ENCODE peak calls at places on chromosomes 6 and 20, in eight cellular contexts. Q is Peyer's patch, L is HepG2, J is GM12878, T is H1, D is prostate gland, O is K562, G is IMR-90. C is an unnamed sample.

GRCh38 chr20:6008254-6008653 is 45.6 kb downstream of the LRRN4 start:
- DNase-seq in O (no peak), Q (no peak), G (peak; percentile 92), J (no peak), T (no peak), D (peak; percentile 58), L (peak; percentile 86), C (peak; percentile 58)

GRCh38 chr6:137866200-137866913 is 702 bp upstream of the TNFAIP3 start:
- DNase-seq in L (no peak), J (no peak), O (peak; percentile 60), Q (peak; percentile 65), G (no peak), D (no peak), T (no peak), C (peak; percentile 53)

GRCh38 chr20:24870876-24871275 is 78.2 kb upstream of the CST7 start:
- DNase-seq in D (no peak), L (no peak), J (no peak), Q (no peak), O (no peak), G (no peak), T (no peak), C (no peak)

GRCh38 chr6:83055366-83055964 is 10.2 kb downstream of the UBE3D start:
- DNase-seq in T (no peak), D (peak; percentile 38), Q (no peak), L (peak; percentile 31), J (no peak), G (peak; percentile 47), O (peak; percentile 59), C (peak; percentile 40)

GRCh38 chr20:43916073-43916874 is 1.6 kb downstream of the TOX2 start:
- DNase-seq in Q (no peak), O (no peak), J (no peak), L (no peak), D (no peak), G (no peak), T (no peak), C (no peak)

GRCh38 chr6:32271427-32271826 is 47.6 kb upstream of the NOTCH4 start:
- DNase-seq in G (no peak), L (no peak), Q (no peak), J (no peak), D (no peak), O (no peak), T (no peak), C (no peak)

GRCh38 chr6:15879372-15880261 is 216.8 kb upstream of the DTNBP1 start:
- DNase-seq in D (no peak), T (no peak), L (no peak), O (peak; percentile 42), G (peak; percentile 13), Q (peak; percentile 60), J (no peak), C (peak; percentile 59)

GRCh38 chr6:107173779-107174178 is 58.5 kb upstream of the BEND3 start:
- DNase-seq in Q (no peak), D (no peak), T (no peak), G (peak; percentile 65), L (no peak), O (no peak), J (no peak), C (no peak)

GRCh38 chr6:72760130-72760793 is 138.4 kb downstream of the KCNQ5 start:
- DNase-seq in T (no peak), J (no peak), Q (no peak), O (no peak), G (peak; percentile 11), L (no peak), D (peak; percentile 8), C (no peak)

GRCh38 chr6:145731432-145731831 is 3.9 kb downstream of the EPM2A start:
- DNase-seq in O (no peak), Q (no peak), D (no peak), L (no peak), J (no peak), G (no peak), T (no peak), C (no peak)

GRCh38 chr6:37576336-37576737 is 76.6 kb upstream of the CCDC167 start:
- DNase-seq in T (no peak), J (no peak), D (no peak), O (no peak), Q (no peak), L (no peak), G (peak; percentile 88), C (no peak)

GRCh38 chr6:142853244-142854180 is 91.5 kb downstream of the HIVEP2 start:
- DNase-seq in J (no peak), D (no peak), T (no peak), O (no peak), L (no peak), Q (no peak), G (peak; percentile 44), C (no peak)

GRCh38 chr20:47336013-47336754 is 20.3 kb downstream of the ZMYND8 start:
- DNase-seq in T (no peak), L (no peak), J (no peak), O (no peak), D (no peak), G (peak; percentile 87), Q (no peak), C (peak; percentile 64)

GRCh38 chr6:105209950-105210706 is 30.3 kb upstream of the POPDC3 start:
- DNase-seq in L (peak; percentile 60), D (no peak), Q (no peak), T (no peak), J (no peak), O (no peak), G (peak; percentile 85), C (no peak)

GRCh38 chr6:17881085-17881883 is 106.2 kb downstream of the KIF13A start:
- DNase-seq in Q (no peak), L (no peak), G (no peak), O (no peak), D (no peak), T (no peak), J (no peak), C (no peak)

GRCh38 chr20:20920433-20920832 is 185.7 kb downstream of the LINC00237 start:
- DNase-seq in O (no peak), D (no peak), J (no peak), G (no peak), Q (no peak), L (no peak), T (no peak), C (no peak)

GRCh38 chr6:149831380-149831820 is 32.8 kb downstream of the LRP11 start:
- DNase-seq in Q (no peak), G (no peak), T (no peak), D (no peak), J (no peak), O (no peak), L (peak; percentile 95), C (no peak)

GRCh38 chr20:52457826-52458225 is 266.2 kb upstream of the ZFP64 start:
- DNase-seq in O (no peak), Q (no peak), T (no peak), G (peak; percentile 52), L (no peak), D (no peak), J (no peak), C (no peak)

GRCh38 chr20:41177636-41178035 is 40.3 kb downstream of the PLCG1 start:
- DNase-seq in J (no peak), Q (peak; percentile 12), T (peak; percentile 13), L (no peak), D (no peak), O (no peak), G (peak; percentile 87), C (no peak)

GRCh38 chr6:26170951-26171841 is 84.0 kb downstream of the HFE start:
- DNase-seq in J (no peak), Q (no peak), G (no peak), T (no peak), D (no peak), L (no peak), O (no peak), C (no peak)

GRCh38 chr6:26173836-26174144 is 86.6 kb downstream of the HFE start:
- DNase-seq in Q (peak; percentile 16), L (no peak), D (no peak), T (no peak), O (no peak), J (no peak), G (no peak), C (no peak)

GRCh38 chr6:26170181-26170580 is 83.0 kb downstream of the HFE start:
- DNase-seq in O (no peak), G (no peak), J (no peak), Q (no peak), D (no peak), L (no peak), T (no peak), C (no peak)

GRCh38 chr6:26175033-26175427 is 87.8 kb downstream of the HFE start:
- DNase-seq in T (no peak), L (no peak), D (no peak), Q (no peak), G (no peak), O (no peak), J (no peak), C (no peak)

DNA sequence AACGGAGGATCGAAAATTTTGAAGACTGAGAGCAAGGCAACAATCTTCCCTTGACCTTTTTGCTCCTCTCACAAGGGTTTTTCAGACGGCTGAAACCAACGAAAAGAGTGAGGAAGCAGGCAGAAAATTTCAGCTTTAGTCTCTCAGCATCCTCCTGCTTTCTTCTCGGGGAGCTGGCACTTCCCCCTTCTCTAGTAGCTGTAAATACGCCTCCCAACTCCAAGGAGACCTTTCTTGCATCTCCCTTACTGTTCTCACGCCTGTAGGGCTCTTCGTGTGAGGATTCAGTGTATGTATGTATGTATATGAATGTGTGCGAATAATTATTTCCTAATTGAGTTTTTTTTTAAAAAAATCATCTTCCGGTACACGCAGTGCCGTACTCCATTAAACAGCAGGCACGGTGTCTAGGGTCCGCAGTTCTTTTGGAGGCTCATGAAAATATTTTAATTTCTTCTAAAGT is 85.3 kb downstream of the HFE start:
- DNase-seq in T (no peak), D (no peak), O (no peak), Q (peak; percentile 44), J (no peak), L (no peak), G (peak; percentile 46), C (no peak)
- TF ChIP-seq POLR2A in T (no peak), D (no peak), O (no peak), Q (no peak), J (peak; percentile 45), L (no peak), G (no peak), C (no peak)

GRCh38 chr6:138987299-138987642 is 782 bp downstream of the REPS1 start:
- DNase-seq in Q (peak; percentile 27), J (no peak), G (no peak), T (no peak), L (no peak), D (peak; percentile 19), O (no peak), C (no peak)
- H3K27ac ChIP-seq in Q (peak overlapping the region; percentile 89), J (peak overlapping the region; percentile 86), G (peak overlapping the region; percentile 39), T (peak overlapping the region; percentile 75), L (peak overlapping the region; percentile 82), D (peak overlapping the region; percentile 89), O (peak overlapping the region; percentile 86), C (no peak overlapping the region)

GRCh38 chr6:44062105-44062770 is 65.0 kb downstream of the MRPL14 start:
- DNase-seq in T (no peak), L (no peak), J (no peak), Q (no peak), G (no peak), O (no peak), D (no peak), C (no peak)
- H3K4me1 ChIP-seq in T (no peaks in the 10 kb centered on the region), L (peaks cover 86% of the 10 kb centered on the region), J (peaks cover 47% of the 10 kb centered on the region), Q (no peaks in the 10 kb centered on the region), G (peaks cover 64% of the 10 kb centered on the region), O (peaks cover 74% of the 10 kb centered on the region), D (no peaks in the 10 kb centered on the region), C (peaks cover 4% of the 10 kb centered on the region)

DNA sequence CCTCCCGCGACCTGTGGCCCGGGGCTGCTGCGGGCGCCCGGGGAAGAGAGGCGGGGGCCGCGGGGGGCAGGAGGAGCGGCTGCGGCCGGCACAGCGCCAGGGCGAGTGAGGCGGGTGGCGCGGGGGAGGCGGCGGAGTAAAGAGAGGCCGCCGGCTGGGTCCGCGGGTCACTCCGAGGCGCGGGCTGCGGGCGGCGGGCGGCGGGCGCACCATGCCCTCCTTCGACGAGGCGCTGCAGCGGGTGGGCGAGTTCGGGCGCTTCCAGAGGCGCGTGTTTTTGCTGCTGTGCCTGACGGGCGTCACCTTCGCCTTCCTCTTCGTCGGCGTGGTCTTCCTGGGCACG is at the start of gene SLC22A3:
- DNase-seq in L (no peak), Q (no peak), T (no peak), D (peak; percentile 40), O (no peak), G (no peak), J (no peak), C (peak; percentile 79)
- TF ChIP-seq POLR2A in L (no peak), Q (no peak), T (no peak), D (no peak), O (no peak), G (no peak), J (no peak), C (peak; percentile 37)

C was measured in ovary.